ENCODE peak calls at places on chromosome 5, in seven cellular contexts. M, Y, T, E, N, X and R are unnamed samples.
A peak's percentile ranks its signal among the peaks of the same experiment; 100 is the strongest.

GRCh38 chr5:173330151-173330855 is 2.1 kb upstream of the STC2 start:
- DNase-seq in N (no peak), M (no peak), Y (no peak), X (no peak), T (no peak), E (no peak), R (no peak)

GRCh38 chr5:158028349-158028748 is 169.4 kb upstream of the CLINT1 start:
- DNase-seq in Y (no peak), E (no peak), T (no peak), N (no peak), M (no peak), X (no peak), R (peak; percentile 44)

GRCh38 chr5:58299266-58299665 is 160.6 kb downstream of the PLK2 start:
- DNase-seq in N (no peak), T (no peak), E (no peak), M (no peak), X (no peak), Y (no peak), R (no peak)

GRCh38 chr5:17019324-17019723 is 83.2 kb upstream of the MYO10 start:
- DNase-seq in E (no peak), M (no peak), N (no peak), X (no peak), T (no peak), Y (no peak), R (no peak)

GRCh38 chr5:82396871-82397514 is 118.8 kb upstream of the RPS23 start:
- DNase-seq in E (peak; percentile 28), M (no peak), N (no peak), X (peak; percentile 98), T (peak; percentile 53), Y (peak; percentile 84), R (peak; percentile 83)

GRCh38 chr5:56146674-56147073 is 86.5 kb downstream of the ANKRD55 start:
- DNase-seq in M (no peak), X (no peak), Y (no peak), E (no peak), N (no peak), T (no peak), R (no peak)

GRCh38 chr5:127785098-127785927 is 82.1 kb downstream of the CCDC192 start:
- DNase-seq in T (no peak), E (no peak), X (peak; percentile 85), M (no peak), Y (no peak), N (no peak), R (no peak)

GRCh38 chr5:170006016-170006415 is 25.7 kb upstream of the INSYN2B start:
- DNase-seq in N (no peak), M (no peak), X (no peak), E (no peak), Y (no peak), T (no peak), R (no peak)

GRCh38 chr5:38853753-38854470 is 8.1 kb downstream of the OSMR start:
- DNase-seq in N (no peak), X (peak; percentile 93), T (no peak), Y (no peak), E (no peak), M (no peak), R (no peak)

GRCh38 chr5:138972836-138973235 is 97.7 kb upstream of the LRRTM2 start:
- DNase-seq in Y (no peak), M (no peak), X (no peak), E (no peak), T (no peak), N (no peak), R (no peak)

GRCh38 chr5:74272019-74272775 is 368.3 kb downstream of the ENC1 start:
- DNase-seq in T (no peak), N (no peak), Y (no peak), M (no peak), E (no peak), X (peak; percentile 95), R (no peak)

GRCh38 chr5:57072218-57072892 is 101.5 kb upstream of the GPBP1 start:
- DNase-seq in M (no peak), X (peak; percentile 30), N (no peak), Y (no peak), E (no peak), T (no peak), R (no peak)

GRCh38 chr5:43769576-43770352 is 166.8 kb downstream of the NNT start:
- DNase-seq in M (no peak), E (no peak), Y (no peak), T (no peak), X (no peak), N (no peak), R (peak; percentile 38)

GRCh38 chr5:83145882-83146331 is 68.6 kb downstream of the XRCC4 start:
- DNase-seq in M (no peak), N (no peak), Y (no peak), X (no peak), T (no peak), E (no peak), R (no peak)

GRCh38 chr5:7261049-7261448 is 134.9 kb upstream of the ADCY2 start:
- DNase-seq in T (no peak), N (peak; percentile 24), E (peak; percentile 9), Y (no peak), X (peak; percentile 27), M (no peak), R (peak; percentile 17)

GRCh38 chr5:176875014-176875550 is 24.1 kb downstream of the HK3 start:
- DNase-seq in T (no peak), Y (no peak), N (no peak), M (no peak), E (no peak), X (no peak), R (no peak)